ENCODE peak calls at places on chromosome 3, in ten cellular contexts. B is mesothelial cell of epicardium; S is hippocampal formation; O is stimulated activated CD8-positive, alpha-beta memory T cell treated with anti-CD3 and anti-CD28 coated beads, Interleukin-7, amount 100 ng/mL, for 24 hours; C is activated CD8-positive, alpha-beta memory T cell treated with anti-CD3 and anti-CD28 coated beads, Interleukin-2, amount 10 ng/mL, durations not matched to agents 7 days and 5 days; J is GM18507; N is activated T-helper 1 cell treated with Interleukin-2 at 50 U/mL for 16 hours; Y is A549; X is WTC11; F is adrenal gland. W is an unnamed sample.

GRCh38 chr3:113249111-113249510 is 37.8 kb downstream of the BOC start:
- DNase-seq in J (no peak), X (no peak), S (peak; percentile 25), N (no peak), O (no peak), C (no peak), B (no peak), F (no peak), Y (no peak), W (no peak)

GRCh38 chr3:32428092-32429068 is 36.7 kb downstream of the CMTM7 start:
- DNase-seq in X (no peak), S (no peak), C (peak; percentile 75), O (no peak), Y (no peak), F (no peak), N (no peak), J (peak; percentile 37), B (no peak), W (no peak)

GRCh38 chr3:331881-332280 is 135.3 kb downstream of the CHL1 start:
- DNase-seq in J (no peak), X (no peak), S (no peak), Y (no peak), O (no peak), F (no peak), C (no peak), N (no peak), B (no peak), W (no peak)

GRCh38 chr3:121629601-121630000 is 31.1 kb downstream of the HCLS1 start:
- DNase-seq in O (no peak), N (no peak), B (no peak), S (no peak), F (no peak), C (no peak), J (no peak), X (no peak), Y (no peak), W (no peak)

GRCh38 chr3:188956839-188957489 is 214.8 kb upstream of the TPRG1 start:
- DNase-seq in Y (peak; percentile 35), N (no peak), S (peak; percentile 84), O (no peak), F (no peak), J (no peak), B (no peak), C (no peak), X (no peak), W (no peak)

GRCh38 chr3:186025161-186025560 is 83.7 kb downstream of the ETV5 start:
- DNase-seq in N (no peak), Y (no peak), J (no peak), B (no peak), C (peak; percentile 58), X (no peak), O (peak; percentile 14), F (no peak), S (no peak), W (no peak)

GRCh38 chr3:113847664-113848461 is 9.3 kb downstream of the GRAMD1C start:
- DNase-seq in J (no peak), O (no peak), C (no peak), X (no peak), F (no peak), B (no peak), Y (no peak), S (no peak), N (no peak), W (no peak)

GRCh38 chr3:71646971-71647370 is 63.4 kb upstream of the FOXP1 start:
- DNase-seq in B (no peak), N (no peak), J (no peak), Y (no peak), F (no peak), O (no peak), X (no peak), C (no peak), S (no peak), W (no peak)

GRCh38 chr3:119018690-119019463 is 15.8 kb downstream of the IGSF11 start:
- DNase-seq in O (no peak), X (no peak), B (no peak), S (peak; percentile 75), Y (no peak), J (no peak), N (no peak), F (peak; percentile 63), C (no peak), W (no peak)

GRCh38 chr3:192795021-192795420 is 67.7 kb upstream of the FGF12 start:
- DNase-seq in N (no peak), S (no peak), F (no peak), B (no peak), J (no peak), Y (no peak), X (no peak), O (no peak), C (no peak), W (no peak)

GRCh38 chr3:47418167-47419082 is 37.6 kb downstream of the PTPN23 start:
- DNase-seq in O (no peak), N (no peak), X (no peak), C (no peak), S (no peak), J (no peak), Y (peak; percentile 40), B (no peak), F (no peak), W (no peak)

GRCh38 chr3:49158108-49158709 is 7.9 kb downstream of the CCDC71 start:
- DNase-seq in F (peak; percentile 43), C (peak; percentile 82), X (peak; percentile 72), O (peak; percentile 17), Y (no peak), N (peak; percentile 38), B (no peak), J (no peak), S (no peak), W (peak; percentile 37)

GRCh38 chr3:150216041-150216811 is 191.9 kb upstream of the TSC22D2 start:
- DNase-seq in B (no peak), X (no peak), S (no peak), Y (no peak), J (no peak), N (no peak), O (no peak), C (no peak), F (no peak), W (no peak)

GRCh38 chr3:138950006-138950644 is 3.1 kb downstream of the FOXL2NB start:
- DNase-seq in F (peak; percentile 26), J (no peak), B (peak; percentile 67), O (no peak), C (no peak), N (no peak), X (peak; percentile 67), S (no peak), Y (no peak), W (no peak)

GRCh38 chr3:173983353-173983752 is 585.8 kb downstream of the NLGN1 start:
- DNase-seq in J (no peak), F (no peak), C (no peak), N (no peak), B (no peak), O (no peak), X (no peak), S (no peak), Y (no peak), W (no peak)

GRCh38 chr3:171970301-171970788 is 69.0 kb upstream of the FNDC3B start:
- DNase-seq in X (no peak), C (no peak), J (no peak), S (no peak), O (no peak), F (no peak), N (no peak), B (no peak), Y (no peak), W (no peak)

GRCh38 chr3:165254812-165255211 is 58.6 kb upstream of the SLITRK3 start:
- DNase-seq in S (peak; percentile 14), N (no peak), J (no peak), X (no peak), C (no peak), B (no peak), F (no peak), O (no peak), Y (peak; percentile 21), W (no peak)

GRCh38 chr3:52289747-52290595 is 2.3 kb downstream of the GLYCTK start:
- DNase-seq in F (no peak), C (no peak), Y (no peak), B (no peak), S (no peak), X (no peak), N (no peak), J (no peak), O (no peak), W (no peak)

GRCh38 chr3:86051058-86051457 is 939.9 kb downstream of the VGLL3 start:
- DNase-seq in N (no peak), F (no peak), S (no peak), J (no peak), X (no peak), O (no peak), Y (no peak), C (no peak), B (no peak), W (no peak)

GRCh38 chr3:177249203-177249602 is 51.9 kb upstream of the TBL1XR1 start:
- DNase-seq in J (no peak), S (no peak), C (no peak), F (no peak), B (no peak), O (no peak), X (no peak), N (no peak), Y (no peak), W (no peak)

GRCh38 chr3:46986782-46987484 is 7.5 kb downstream of the NBEAL2 start:
- DNase-seq in N (no peak), S (no peak), Y (no peak), C (no peak), B (no peak), X (no peak), F (no peak), O (no peak), J (no peak), W (no peak)

GRCh38 chr3:32045091-32045964 is 61.1 kb upstream of the GPD1L start:
- DNase-seq in N (no peak), C (no peak), B (no peak), O (no peak), Y (peak; percentile 53), F (peak; percentile 70), J (no peak), X (peak; percentile 24), S (peak; percentile 55), W (no peak)

GRCh38 chr3:45041666-45042065 is 15.6 kb downstream of the CLEC3B start:
- DNase-seq in X (no peak), C (no peak), J (no peak), F (no peak), B (no peak), N (no peak), O (no peak), S (no peak), Y (no peak), W (no peak)

GRCh38 chr3:45547764-45548683 is 46.5 kb upstream of the LIMD1 start:
- DNase-seq in F (peak; percentile 60), N (no peak), X (no peak), Y (no peak), S (no peak), C (no peak), B (no peak), O (no peak), J (no peak), W (no peak)

GRCh38 chr3:143001034-143001368 is 369 bp upstream of the U2SURP start:
- DNase-seq in X (no peak), F (no peak), N (no peak), Y (no peak), S (no peak), C (peak; percentile 85), O (no peak), B (peak; percentile 65), J (peak; percentile 65), W (no peak)

GRCh38 chr3:63814300-63814699 is 4.8 kb upstream of the C3orf49 start:
- DNase-seq in Y (no peak), O (no peak), B (no peak), F (no peak), N (no peak), S (no peak), X (no peak), J (no peak), C (no peak), W (no peak)

GRCh38 chr3:124818398-124819150 is 68.6 kb downstream of the ITGB5 start:
- DNase-seq in J (no peak), O (no peak), C (no peak), B (no peak), S (no peak), X (no peak), Y (no peak), F (no peak), N (no peak), W (no peak)

GRCh38 chr3:120425877-120426276 is 24.9 kb downstream of the FSTL1 start:
- DNase-seq in J (no peak), C (no peak), N (no peak), X (no peak), O (no peak), Y (no peak), S (peak; percentile 52), B (no peak), F (peak; percentile 80), W (no peak)